ENCODE peak calls at places on chromosomes 6 and 20, in nine cellular contexts. C, I, B, X, S, V, O, P and L are unnamed samples.

GRCh38 chr6:41427642-41428401 is 92.4 kb downstream of the NCR2 start:
- DNase-seq in O (peak), X (no peak), I (no peak), P (no peak), S (peak), B (no peak), V (peak), C (peak), L (peak)

GRCh38 chr20:41213150-41213820 is 75.9 kb downstream of the PLCG1 start:
- DNase-seq in S (no peak), B (no peak), P (no peak), O (no peak), V (no peak), X (no peak), I (no peak), C (peak), L (no peak)

GRCh38 chr6:26044140-26045045 is 42.8 kb upstream of the HFE start:
- DNase-seq in P (no peak), C (no peak), S (peak), O (peak), V (peak), X (no peak), B (no peak), I (peak), L (peak)

GRCh38 chr6:80535914-80536565 is 429.6 kb downstream of the BCKDHB start:
- DNase-seq in V (no peak), I (no peak), S (no peak), B (no peak), X (no peak), P (no peak), C (no peak), O (no peak), L (no peak)

GRCh38 chr6:154951400-154952200 is 43.5 kb upstream of the TIAM2 start:
- DNase-seq in I (peak), P (peak), V (no peak), B (no peak), O (no peak), S (no peak), X (no peak), C (no peak), L (no peak)

GRCh38 chr6:26272171-26272631 is 92.8 kb upstream of the BTN3A2 start:
- DNase-seq in S (peak), P (no peak), X (no peak), O (peak), C (no peak), I (peak), V (peak), B (no peak), L (peak)

GRCh38 chr6:165486183-165487137 is 176.6 kb downstream of the PDE10A start:
- DNase-seq in V (no peak), B (no peak), X (no peak), I (peak), P (no peak), O (no peak), C (no peak), S (no peak), L (no peak)

GRCh38 chr20:9609892-9610502 is 95.6 kb downstream of the LAMP5 start:
- DNase-seq in X (no peak), I (peak), C (peak), P (no peak), O (no peak), S (no peak), V (peak), B (no peak), L (no peak)

GRCh38 chr6:51854876-51855275 is 232.5 kb downstream of the PKHD1 start:
- DNase-seq in X (no peak), V (no peak), B (no peak), C (no peak), P (no peak), I (no peak), S (peak), O (no peak), L (no peak)

GRCh38 chr6:2900821-2901644 is 2.1 kb downstream of the SERPINB9 start:
- DNase-seq in V (no peak), B (no peak), C (no peak), P (no peak), X (no peak), I (no peak), S (no peak), O (no peak), L (no peak)

GRCh38 chr6:11224252-11224965 is 8.1 kb downstream of the NEDD9 start:
- DNase-seq in O (no peak), X (no peak), I (peak), P (no peak), B (no peak), C (no peak), V (no peak), S (no peak), L (no peak)

GRCh38 chr6:15779726-15780125 is 116.9 kb upstream of the DTNBP1 start:
- DNase-seq in V (no peak), S (no peak), P (no peak), I (peak), C (no peak), X (no peak), O (no peak), B (no peak), L (no peak)

GRCh38 chr20:47320990-47321805 is 35.3 kb downstream of the ZMYND8 start:
- DNase-seq in B (peak), P (no peak), O (no peak), V (peak), X (no peak), I (no peak), S (no peak), C (no peak), L (no peak)

GRCh38 chr6:133730881-133731280 is 158.0 kb upstream of the TCF21 start:
- DNase-seq in I (no peak), B (no peak), P (no peak), O (no peak), X (no peak), C (no peak), V (no peak), S (no peak), L (no peak)

GRCh38 chr6:14966111-14966901 is 279.6 kb upstream of the JARID2 start:
- DNase-seq in P (no peak), O (no peak), B (no peak), S (no peak), V (no peak), X (no peak), C (no peak), I (no peak), L (no peak)

GRCh38 chr20:36796117-36796516 is 22.6 kb upstream of the DSN1 start:
- DNase-seq in V (no peak), S (no peak), O (no peak), C (no peak), X (no peak), P (no peak), I (no peak), B (no peak), L (no peak)

GRCh38 chr6:1607557-1608221 is 2.0 kb upstream of the FOXC1 start:
- DNase-seq in C (peak), B (no peak), X (no peak), S (no peak), P (no peak), V (peak), O (no peak), I (peak), L (no peak)

GRCh38 chr6:250676-251075 is 41.6 kb upstream of the DUSP22 start:
- DNase-seq in B (no peak), S (no peak), I (peak), P (no peak), X (no peak), V (no peak), C (no peak), O (no peak), L (no peak)